ENCODE peak calls at places on chromosomes 13 and 19, in four cellular contexts. X, T, A and W are unnamed samples.
A peak's percentile ranks its signal among the peaks of the same experiment; 100 is the strongest.

GRCh38 chr19:5827891-5828660 is 11.4 kb downstream of the FUT6 start:
- DNase-seq in X (peak; percentile 89), T (peak; percentile 85), A (peak; percentile 97), W (peak; percentile 89)

GRCh38 chr19:44764975-44765948 is 12.4 kb upstream of the CBLC start:
- DNase-seq in X (peak; percentile 91), T (no peak), A (no peak), W (no peak)

GRCh38 chr19:49186108-49186507 is 28.5 kb downstream of the TRPM4 start:
- DNase-seq in X (peak; percentile 56), T (no peak), A (no peak), W (no peak)

GRCh38 chr19:45091031-45091918 is 1.7 kb upstream of the PPP1R37 start:
- DNase-seq in X (no peak), T (peak; percentile 99), A (peak; percentile 93), W (peak; percentile 100)

GRCh38 chr13:99015606-99016520 is 38.0 kb upstream of the DOCK9 start:
- DNase-seq in X (no peak), T (no peak), A (no peak), W (no peak)

GRCh38 chr19:33403221-33403972 is 29.9 kb downstream of the CEBPG start:
- DNase-seq in X (peak; percentile 98), T (no peak), A (peak; percentile 14), W (no peak)

GRCh38 chr19:18496167-18496979 is 25.5 kb downstream of the ELL start:
- DNase-seq in X (peak; percentile 32), T (peak; percentile 80), A (peak; percentile 64), W (no peak)

GRCh38 chr19:28169168-28169862 is 1043.6 kb downstream of the UQCRFS1 start:
- DNase-seq in X (no peak), T (no peak), A (no peak), W (no peak)

GRCh38 chr19:45528744-45529453 is 21.6 kb downstream of the VASP start:
- DNase-seq in X (no peak), T (no peak), A (peak; percentile 73), W (no peak)

GRCh38 chr13:105139380-105140285 is 1395.8 kb downstream of the EFNB2 start:
- DNase-seq in X (peak; percentile 13), T (peak; percentile 62), A (no peak), W (peak; percentile 46)
- TF ChIP-seq RFX5 in X (no peak), T (no peak), A (no peak), W (no peak)

GRCh38 chr19:1009043-1009975 is 9.1 kb downstream of the GRIN3B start:
- DNase-seq in X (no peak), T (peak; percentile 83), A (no peak), W (no peak)
- TF ChIP-seq MAZ in X (no peak), T (peak; percentile 62), A (no peak), W (no peak)

GRCh38 chr19:52139291-52140076 is at the start of gene ZNF616:
- DNase-seq in X (peak; percentile 89), T (peak; percentile 91), A (peak; percentile 97), W (peak; percentile 60)

GRCh38 chr19:52142001-52142595 is 2.4 kb upstream of the ZNF616 start:
- DNase-seq in X (no peak), T (no peak), A (peak; percentile 2), W (no peak)

GRCh38 chr19:52140077-52140710 is 456 bp upstream of the ZNF616 start:
- DNase-seq in X (peak; percentile 54), T (no peak), A (no peak), W (no peak)

GRCh38 chr19:52138614-52139290 is 986 bp downstream of the ZNF616 start:
- DNase-seq in X (peak; percentile 34), T (peak; percentile 19), A (peak; percentile 69), W (no peak)
- TF ChIP-seq RFX5 in X (no peak), T (no peak), A (no peak), W (no peak)

DNA sequence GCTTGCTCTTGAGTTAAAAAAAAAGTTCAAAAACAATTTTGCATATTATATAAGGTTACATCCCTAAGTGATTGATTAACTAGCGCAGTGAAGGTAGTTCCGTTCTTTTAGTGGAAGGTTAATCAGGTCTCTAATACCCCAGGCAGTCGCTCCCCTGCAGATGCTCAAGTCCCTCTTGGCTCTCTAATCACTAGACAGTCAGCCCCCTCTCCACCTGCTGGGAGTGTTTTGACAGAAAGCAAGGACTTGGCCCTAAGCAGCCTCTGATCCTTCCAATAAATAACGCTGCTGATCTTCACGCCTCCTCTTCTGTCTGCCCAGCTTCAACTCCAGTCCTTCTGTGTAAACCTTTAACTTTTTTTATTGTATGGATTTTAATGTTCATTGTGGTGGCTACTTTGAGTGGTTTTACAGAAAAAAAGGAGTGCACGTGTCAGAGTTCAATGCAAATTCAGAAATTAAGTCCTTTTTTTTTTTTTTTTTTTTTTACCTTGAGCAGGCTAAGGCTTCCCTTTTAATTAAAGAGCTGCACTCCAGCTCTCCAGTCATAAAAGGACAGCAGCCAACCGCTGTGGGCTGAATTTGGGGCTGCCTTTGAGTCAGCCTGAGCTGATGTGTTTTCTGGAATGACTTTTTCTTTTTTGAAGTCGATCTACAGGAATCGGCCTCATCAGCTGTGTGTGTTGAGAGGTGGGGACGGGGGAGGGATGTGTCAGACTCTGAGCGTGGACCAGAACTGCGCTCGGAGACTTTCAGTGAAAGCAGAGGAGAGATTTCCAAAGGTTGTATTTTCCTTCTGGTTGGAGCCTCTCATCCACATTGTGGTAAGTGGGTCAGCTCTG is 33.8 kb upstream of the MYO16 start:
- DNase-seq in X (no peak), T (no peak), A (peak; percentile 28), W (no peak)
- TF ChIP-seq MAZ in X (no peak), T (no peak), A (no peak), W (no peak)

GRCh38 chr19:495440-496332 is 600 bp upstream of the MADCAM1 start:
- DNase-seq in X (no peak), T (peak; percentile 39), A (peak; percentile 66), W (peak; percentile 49)
- TF ChIP-seq RFX5 in X (no peak), T (no peak), A (no peak), W (no peak)

GRCh38 chr19:31338069-31338767 is 11.0 kb downstream of the TSHZ3 start:
- DNase-seq in X (peak; percentile 18), T (peak; percentile 85), A (peak; percentile 32), W (peak; percentile 50)
- TF ChIP-seq MAZ in X (no peak), T (peak; percentile 64), A (no peak), W (no peak)